ENCODE peak calls at places on chromosomes 7 and 10, in five cellular contexts. One of them, this sample, is unnamed.

GRCh38 chr7:142098004-142098403 is 13.5 kb upstream of the MGAM2 start:
- DNase-seq in uterus: no peak
- DNase-seq in stomach: no peak
- DNase-seq in IMR-90: no peak
- DNase-seq in K562: no peak
- DNase-seq in this sample: no peak

GRCh38 chr10:82340166-82340565 is 465.2 kb downstream of the NRG3 start:
- DNase-seq in uterus: no peak
- DNase-seq in IMR-90: no peak
- DNase-seq in K562: no peak
- DNase-seq in stomach: no peak
- DNase-seq in this sample: no peak

GRCh38 chr7:96953676-96954513 is 51.5 kb upstream of the DLX6 start:
- DNase-seq in stomach: no peak
- DNase-seq in IMR-90: no peak
- DNase-seq in uterus: no peak
- DNase-seq in K562: no peak
- DNase-seq in this sample: no peak

GRCh38 chr7:39333701-39334100 is 232.5 kb upstream of the YAE1 start:
- DNase-seq in K562: no peak
- DNase-seq in stomach: no peak
- DNase-seq in uterus: no peak
- DNase-seq in IMR-90: no peak
- DNase-seq in this sample: no peak

GRCh38 chr7:87874066-87874465 is 2.1 kb downstream of the SLC25A40 start:
- DNase-seq in K562: peak
- DNase-seq in stomach: no peak
- DNase-seq in uterus: no peak
- DNase-seq in IMR-90: no peak
- DNase-seq in this sample: no peak

GRCh38 chr7:138886501-138886917 is 88.5 kb upstream of the ATP6V0A4 start:
- DNase-seq in IMR-90: peak
- DNase-seq in uterus: no peak
- DNase-seq in K562: peak
- DNase-seq in stomach: no peak
- DNase-seq in this sample: peak

GRCh38 chr10:116464257-116464656 is 36.6 kb downstream of the PNLIPRP3 start:
- DNase-seq in stomach: no peak
- DNase-seq in K562: no peak
- DNase-seq in IMR-90: no peak
- DNase-seq in uterus: no peak
- DNase-seq in this sample: no peak

GRCh38 chr10:97259119-97259518 is 33.3 kb downstream of the ARHGAP19 start:
- DNase-seq in K562: no peak
- DNase-seq in IMR-90: no peak
- DNase-seq in uterus: no peak
- DNase-seq in stomach: no peak
- DNase-seq in this sample: no peak

GRCh38 chr7:140262242-140262903 is 85.6 kb upstream of the KDM7A start:
- DNase-seq in stomach: no peak
- DNase-seq in K562: no peak
- DNase-seq in IMR-90: no peak
- DNase-seq in uterus: no peak
- DNase-seq in this sample: no peak

GRCh38 chr10:29160110-29160669 is 128.7 kb upstream of the LYZL1 start:
- DNase-seq in K562: no peak
- DNase-seq in IMR-90: peak
- DNase-seq in uterus: no peak
- DNase-seq in stomach: no peak
- DNase-seq in this sample: no peak

GRCh38 chr7:94054130-94054529 is 50.0 kb upstream of the BET1 start:
- DNase-seq in uterus: no peak
- DNase-seq in IMR-90: no peak
- DNase-seq in stomach: no peak
- DNase-seq in K562: no peak
- DNase-seq in this sample: no peak

GRCh38 chr7:105664816-105665525 is 83.7 kb upstream of the EFCAB10 start:
- DNase-seq in IMR-90: peak
- DNase-seq in K562: peak
- DNase-seq in uterus: no peak
- DNase-seq in stomach: no peak
- DNase-seq in this sample: no peak

GRCh38 chr10:118725784-118726507 is 28.8 kb downstream of the CACUL1 start:
- DNase-seq in stomach: no peak
- DNase-seq in uterus: no peak
- DNase-seq in IMR-90: peak
- DNase-seq in K562: no peak
- DNase-seq in this sample: peak

GRCh38 chr7:120402368-120402767 is 129.4 kb downstream of the KCND2 start:
- DNase-seq in IMR-90: peak
- DNase-seq in K562: no peak
- DNase-seq in stomach: no peak
- DNase-seq in uterus: no peak
- DNase-seq in this sample: no peak

GRCh38 chr10:110774069-110775021 is 97.4 kb upstream of the PDCD4 start:
- DNase-seq in IMR-90: peak
- DNase-seq in uterus: no peak
- DNase-seq in K562: peak
- DNase-seq in stomach: no peak
- DNase-seq in this sample: no peak

GRCh38 chr10:95285556-95285955 is 5.2 kb downstream of the PDLIM1 start:
- DNase-seq in K562: no peak
- DNase-seq in stomach: no peak
- DNase-seq in uterus: no peak
- DNase-seq in IMR-90: no peak
- DNase-seq in this sample: no peak

GRCh38 chr10:46235705-46236536 is 50.9 kb upstream of the ANTXRL start:
- DNase-seq in uterus: no peak
- DNase-seq in K562: no peak
- DNase-seq in IMR-90: no peak
- DNase-seq in stomach: peak
- DNase-seq in this sample: no peak

GRCh38 chr10:102473445-102474331 is 22.3 kb upstream of the C10orf95 start:
- DNase-seq in uterus: no peak
- DNase-seq in stomach: no peak
- DNase-seq in K562: no peak
- DNase-seq in IMR-90: no peak
- DNase-seq in this sample: no peak

GRCh38 chr10:124533266-124533665 is 71.6 kb downstream of the LHPP start:
- DNase-seq in K562: no peak
- DNase-seq in IMR-90: no peak
- DNase-seq in uterus: no peak
- DNase-seq in stomach: no peak
- DNase-seq in this sample: no peak

GRCh38 chr10:124530816-124531215 is 69.2 kb downstream of the LHPP start:
- DNase-seq in K562: no peak
- DNase-seq in IMR-90: no peak
- DNase-seq in stomach: no peak
- DNase-seq in uterus: no peak
- DNase-seq in this sample: no peak

GRCh38 chr10:124532788-124533187 is 71.2 kb downstream of the LHPP start:
- DNase-seq in uterus: no peak
- DNase-seq in stomach: no peak
- DNase-seq in K562: no peak
- DNase-seq in IMR-90: no peak
- DNase-seq in this sample: no peak

GRCh38 chr10:124530215-124530665 is 68.6 kb downstream of the LHPP start:
- DNase-seq in IMR-90: peak
- DNase-seq in uterus: peak
- DNase-seq in stomach: peak
- DNase-seq in K562: peak
- DNase-seq in this sample: peak

DNA sequence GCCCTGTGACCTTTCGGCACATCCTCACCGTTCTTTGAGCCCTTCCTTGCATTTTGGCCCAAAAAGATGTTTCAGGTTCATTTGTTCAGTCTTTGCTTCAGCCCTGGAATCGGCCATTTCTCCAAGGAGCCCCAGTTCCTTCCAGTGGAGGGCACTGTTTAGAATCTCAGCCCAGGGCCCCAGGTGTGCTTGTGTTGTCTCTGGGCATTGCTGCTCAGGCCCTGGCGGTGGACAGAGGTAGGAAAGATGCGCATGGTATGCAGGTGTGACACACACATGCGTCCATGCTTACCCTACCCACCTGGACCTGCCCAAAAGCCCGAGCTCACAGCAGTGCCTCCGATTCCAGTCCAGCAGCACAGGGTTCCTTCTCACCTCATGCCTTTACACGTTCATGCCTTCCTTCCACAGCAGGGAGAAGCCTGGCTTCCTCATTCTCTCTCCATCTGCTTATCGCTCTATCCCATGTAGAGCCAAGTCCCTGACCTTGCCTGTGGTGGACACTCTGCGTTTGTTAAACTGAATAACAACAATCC is 70.6 kb downstream of the LHPP start:
- DNase-seq in IMR-90: no peak
- DNase-seq in K562: peak
- DNase-seq in stomach: no peak
- DNase-seq in uterus: no peak
- DNase-seq in this sample: no peak
- TF ChIP-seq CTCF in IMR-90: peak
- TF ChIP-seq CTCF in K562: peak
- TF ChIP-seq CTCF in stomach: no peak
- TF ChIP-seq CTCF in uterus: no peak
- TF ChIP-seq CTCF in this sample: peak

GRCh38 chr7:73718438-73718881 is 1.0 kb downstream of the STX1A start:
- DNase-seq in stomach: no peak
- DNase-seq in K562: no peak
- DNase-seq in uterus: no peak
- DNase-seq in IMR-90: no peak
- DNase-seq in this sample: no peak

GRCh38 chr7:73717991-73718405 is 1.5 kb downstream of the STX1A start:
- DNase-seq in K562: peak
- DNase-seq in stomach: no peak
- DNase-seq in uterus: no peak
- DNase-seq in IMR-90: peak
- DNase-seq in this sample: no peak

GRCh38 chr7:73719806-73720169 is 319 bp upstream of the STX1A start:
- DNase-seq in IMR-90: no peak
- DNase-seq in stomach: no peak
- DNase-seq in K562: no peak
- DNase-seq in uterus: no peak
- DNase-seq in this sample: no peak

GRCh38 chr7:73717025-73717807 is 2.3 kb downstream of the STX1A start:
- DNase-seq in IMR-90: peak
- DNase-seq in K562: no peak
- DNase-seq in uterus: no peak
- DNase-seq in stomach: no peak
- DNase-seq in this sample: peak

DNA sequence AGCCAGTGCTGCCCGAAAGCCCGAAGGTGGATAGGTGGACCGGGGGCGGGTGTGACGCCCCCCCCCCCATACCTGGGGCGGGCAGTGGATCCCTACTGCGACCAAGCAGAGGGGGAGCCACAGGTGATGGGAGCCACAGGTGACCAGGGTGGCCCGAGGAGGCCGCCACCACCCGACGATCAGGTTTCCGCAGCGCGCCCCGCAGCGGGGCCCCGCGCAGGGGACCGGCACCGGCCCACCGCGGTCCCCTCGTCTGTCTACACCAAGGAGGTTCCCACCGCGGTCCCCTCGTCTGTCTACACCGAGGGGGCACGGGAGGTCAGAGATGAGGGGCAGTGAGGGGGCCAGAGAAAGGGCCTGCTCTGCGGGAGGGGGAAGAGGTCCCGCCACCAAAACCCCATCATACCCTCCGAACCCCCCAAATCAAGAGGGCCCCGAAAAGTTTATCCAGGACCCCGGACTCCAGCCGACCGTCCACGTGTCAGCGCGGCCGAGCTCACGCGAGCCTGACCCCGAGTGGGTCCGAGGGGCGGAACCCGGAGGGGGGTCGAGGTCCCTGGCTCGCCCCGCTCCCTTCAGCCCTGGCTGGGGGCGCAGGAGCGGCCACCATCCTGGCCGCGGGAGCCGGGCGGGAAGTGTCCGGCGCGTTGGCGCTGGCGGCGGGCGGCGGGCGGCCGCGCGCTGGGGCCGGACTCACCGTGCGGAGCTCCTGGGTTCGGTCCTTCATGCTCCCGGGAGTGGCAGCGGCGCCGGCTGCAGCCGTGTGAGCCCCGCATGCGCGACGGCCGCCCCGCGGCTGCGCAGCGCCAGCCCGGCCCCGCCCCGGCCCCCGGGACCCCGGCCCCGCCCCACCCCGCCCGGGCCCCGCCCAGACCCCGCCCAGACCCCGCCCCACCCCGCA is at the start of gene STX1A:
- DNase-seq in K562: peak
- DNase-seq in stomach: peak
- DNase-seq in IMR-90: peak
- DNase-seq in uterus: no peak
- DNase-seq in this sample: peak
- TF ChIP-seq POLR2A in K562: no peak
- TF ChIP-seq POLR2A in stomach: no peak
- TF ChIP-seq POLR2A in IMR-90: peak
- TF ChIP-seq POLR2A in uterus: no peak
- TF ChIP-seq POLR2A in this sample: no peak

DNA sequence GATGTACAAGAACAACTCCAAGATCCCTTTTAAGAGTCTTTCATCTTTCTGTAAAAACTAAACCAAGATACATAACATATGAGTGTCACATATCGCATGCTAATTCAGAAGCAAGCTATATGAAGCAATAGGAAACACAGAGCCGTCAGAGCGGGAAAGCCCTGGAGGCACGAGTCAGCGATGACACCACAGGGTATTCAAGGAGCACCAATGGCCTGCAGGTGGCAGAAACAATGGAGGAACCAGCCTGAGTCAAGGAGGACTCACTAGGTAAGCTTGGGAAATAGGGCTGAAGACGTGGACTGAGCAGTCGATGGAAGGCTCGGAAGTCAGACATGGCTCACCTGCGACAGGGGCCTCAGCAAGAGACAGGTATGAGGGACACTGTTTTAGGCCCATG is 214.4 kb downstream of the FAM107B start:
- DNase-seq in stomach: peak
- DNase-seq in uterus: no peak
- DNase-seq in IMR-90: peak
- DNase-seq in K562: no peak
- DNase-seq in this sample: no peak
- TF ChIP-seq CTCF in stomach: no peak
- TF ChIP-seq CTCF in uterus: no peak
- TF ChIP-seq CTCF in IMR-90: no peak
- TF ChIP-seq CTCF in K562: no peak
- TF ChIP-seq CTCF in this sample: no peak

GRCh38 chr7:16644624-16644986 is 949 bp downstream of the ANKMY2 start:
- DNase-seq in IMR-90: peak
- DNase-seq in uterus: peak
- DNase-seq in K562: peak
- DNase-seq in stomach: peak
- DNase-seq in this sample: peak

GRCh38 chr7:16644157-16644556 is 1.4 kb downstream of the ANKMY2 start:
- DNase-seq in uterus: no peak
- DNase-seq in IMR-90: no peak
- DNase-seq in stomach: no peak
- DNase-seq in K562: no peak
- DNase-seq in this sample: no peak

GRCh38 chr7:16644987-16645592 is 464 bp downstream of the ANKMY2 start:
- DNase-seq in K562: no peak
- DNase-seq in stomach: peak
- DNase-seq in IMR-90: no peak
- DNase-seq in uterus: peak
- DNase-seq in this sample: peak

GRCh38 chr7:16646427-16647081 is 573 bp downstream of the BZW2 start:
- DNase-seq in K562: peak
- DNase-seq in uterus: no peak
- DNase-seq in stomach: no peak
- DNase-seq in IMR-90: no peak
- DNase-seq in this sample: peak

GRCh38 chr7:16645593-16646426 is at the start of the genes ANKMY2 and BZW2:
- DNase-seq in IMR-90: peak
- DNase-seq in uterus: peak
- DNase-seq in stomach: peak
- DNase-seq in K562: peak
- DNase-seq in this sample: peak
- TF ChIP-seq POLR2A in IMR-90: peak
- TF ChIP-seq POLR2A in uterus: peak
- TF ChIP-seq POLR2A in stomach: peak
- TF ChIP-seq POLR2A in K562: peak
- TF ChIP-seq POLR2A in this sample: peak

This sample was measured in testis.